ENCODE peak calls at places on chromosomes 7 and 10, in nine cellular contexts. G is H54, L is uterus, U is right lobe of liver, E is sigmoid colon, X is IMR-90, S is endothelial cell of umbilical vein, D is ovary, R is A549. Q is an unnamed sample.

GRCh38 chr10:62528441-62528840 is 154.3 kb downstream of the ZNF365 start:
- DNase-seq in D (no peak), E (no peak), S (no peak), U (no peak), X (no peak), L (no peak), R (no peak), G (no peak), Q (no peak)

GRCh38 chr10:73940634-73941221 is 29.8 kb downstream of the PLAU start:
- DNase-seq in E (peak; percentile 92), G (peak; percentile 89), D (peak; percentile 83), U (peak; percentile 86), X (peak; percentile 49), L (peak; percentile 91), S (peak; percentile 71), R (peak; percentile 73), Q (peak; percentile 89)

GRCh38 chr7:151404216-151405011 is 5.4 kb downstream of the WDR86 start:
- DNase-seq in X (no peak), S (no peak), R (peak; percentile 55), E (peak; percentile 81), L (peak; percentile 56), G (peak; percentile 90), U (peak; percentile 92), D (no peak), Q (peak; percentile 34)

GRCh38 chr7:65976659-65977196 is 5.3 kb downstream of the GUSB start:
- DNase-seq in D (no peak), R (no peak), G (no peak), X (no peak), S (no peak), L (no peak), E (no peak), U (no peak), Q (no peak)

GRCh38 chr7:3549598-3549997 is 248.5 kb downstream of the SDK1 start:
- DNase-seq in G (no peak), D (no peak), S (peak; percentile 5), L (no peak), X (no peak), E (no peak), U (no peak), R (no peak), Q (no peak)

GRCh38 chr7:4108951-4109350 is 573.1 kb upstream of the FOXK1 start:
- DNase-seq in L (no peak), X (no peak), G (no peak), E (no peak), R (no peak), S (no peak), D (no peak), U (no peak), Q (no peak)

GRCh38 chr10:52004342-52004949 is 305.1 kb upstream of the CSTF2T start:
- DNase-seq in E (no peak), S (peak; percentile 62), R (peak; percentile 41), U (no peak), D (no peak), G (peak; percentile 19), X (peak; percentile 67), L (no peak), Q (no peak)

GRCh38 chr10:88755753-88756152 is 4.1 kb upstream of the LIPN start:
- DNase-seq in G (no peak), D (no peak), R (no peak), U (no peak), L (no peak), S (no peak), X (no peak), E (no peak), Q (no peak)

GRCh38 chr10:25501912-25502311 is 327.1 kb downstream of the GPR158 start:
- DNase-seq in X (no peak), E (no peak), R (no peak), S (no peak), G (no peak), D (no peak), U (no peak), L (no peak), Q (no peak)

GRCh38 chr7:82294258-82294855 is 149.2 kb downstream of the CACNA2D1 start:
- DNase-seq in U (no peak), X (peak; percentile 13), D (no peak), E (no peak), G (no peak), R (no peak), S (no peak), L (no peak), Q (no peak)

GRCh38 chr7:136528329-136528728 is 340.1 kb upstream of the CHRM2 start:
- DNase-seq in S (no peak), U (no peak), R (peak; percentile 2), E (no peak), L (no peak), G (peak; percentile 17), D (no peak), X (peak; percentile 88), Q (no peak)

GRCh38 chr7:75054744-75055527 is 18.7 kb downstream of the RCC1L start:
- DNase-seq in X (peak; percentile 95), L (peak; percentile 50), R (no peak), U (no peak), S (peak; percentile 51), E (peak; percentile 76), G (peak; percentile 85), D (peak; percentile 67), Q (no peak)

GRCh38 chr7:96833701-96834453 is 124.2 kb upstream of the SEM1 start:
- DNase-seq in E (no peak), R (no peak), D (no peak), X (no peak), L (no peak), S (peak; percentile 3), G (no peak), U (no peak), Q (no peak)

DNA sequence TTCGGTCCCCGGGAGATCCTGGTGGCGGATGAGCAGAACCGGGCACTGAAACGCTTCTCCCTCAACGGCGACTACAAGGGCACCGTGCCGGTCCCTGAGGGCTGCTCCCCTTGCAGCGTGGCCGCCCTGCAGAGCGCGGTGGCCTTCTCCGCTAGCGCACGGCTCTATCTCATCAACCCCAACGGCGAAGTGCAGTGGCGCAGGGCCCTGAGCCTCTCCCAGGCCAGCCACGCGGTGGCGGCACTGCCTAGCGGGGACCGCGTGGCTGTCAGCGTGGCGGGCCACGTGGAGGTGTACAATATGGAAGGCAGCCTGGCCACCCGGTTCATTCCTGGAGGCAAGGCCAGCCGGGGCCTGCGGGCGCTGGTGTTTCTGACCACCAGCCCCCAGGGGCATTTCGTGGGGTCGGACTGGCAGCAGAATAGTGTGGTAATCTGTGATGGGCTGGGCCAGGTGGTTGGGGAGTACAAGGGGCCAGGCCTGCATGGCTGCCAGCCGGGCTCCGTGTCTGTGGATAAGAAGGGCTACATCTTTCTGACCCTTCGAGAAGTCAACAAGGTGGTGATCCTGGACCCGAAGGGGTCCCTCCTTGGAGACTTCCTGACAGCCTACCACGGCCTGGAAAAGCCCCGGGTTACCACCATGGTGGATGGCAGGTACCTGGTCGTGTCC is 3.7 kb downstream of the TRIM56 start:
- DNase-seq in R (no peak), S (no peak), X (no peak), U (no peak), L (no peak), G (no peak), E (no peak), D (no peak), Q (no peak)
- TF ChIP-seq POLR2A in R (no peak), S (no peak), X (no peak), U (no peak), L (no peak), G (no peak), E (no peak), D (no peak), Q (no peak)

GRCh38 chr7:116499168-116500070 is at the start of gene CAV2:
- DNase-seq in S (peak; percentile 63), E (peak; percentile 81), D (peak; percentile 73), U (peak; percentile 86), G (peak; percentile 61), R (peak; percentile 82), X (peak; percentile 48), L (peak; percentile 71), Q (peak; percentile 64)
- TF ChIP-seq POLR2A in S (peak; percentile 76), E (peak; percentile 39), D (peak; percentile 46), U (peak; percentile 65), G (peak; percentile 78), R (peak; percentile 57), X (no peak), L (peak; percentile 72), Q (peak; percentile 10)

GRCh38 chr10:103849880-103850571 is 5.3 kb downstream of the SH3PXD2A start:
- DNase-seq in U (no peak), X (peak; percentile 93), E (peak; percentile 80), L (no peak), D (no peak), G (peak; percentile 77), R (no peak), S (peak; percentile 75), Q (no peak)
- TF ChIP-seq POLR2A in U (no peak), X (peak; percentile 73), E (no peak), L (no peak), D (no peak), G (peak; percentile 41), R (no peak), S (no peak), Q (no peak)

GRCh38 chr10:102461187-102462054 is 10.1 kb upstream of the C10orf95 start:
- DNase-seq in U (peak; percentile 97), R (peak; percentile 87), S (peak; percentile 78), L (peak; percentile 85), E (peak; percentile 96), G (peak; percentile 97), X (peak; percentile 67), D (peak; percentile 97), Q (peak; percentile 97)
- TF ChIP-seq POLR2A in U (peak; percentile 63), R (peak; percentile 67), S (no peak), L (peak; percentile 42), E (no peak), G (peak; percentile 43), X (no peak), D (no peak), Q (peak; percentile 46)

DNA sequence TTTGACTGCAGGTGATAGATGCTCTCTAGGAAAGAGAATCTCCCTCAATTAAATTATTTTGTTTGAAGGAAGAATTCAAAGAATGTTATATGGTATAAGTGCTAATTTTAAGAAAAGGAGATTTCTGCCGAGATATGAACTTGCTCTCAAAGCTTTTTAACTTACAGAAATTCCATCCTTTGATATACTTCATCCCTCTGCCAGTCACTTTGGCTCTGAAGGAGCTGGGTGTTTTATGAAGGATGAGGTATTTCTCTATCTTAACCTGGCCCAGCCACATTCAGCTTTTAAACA is 183.2 kb downstream of the WNT2 start:
- DNase-seq in S (no peak), X (no peak), G (no peak), U (no peak), E (no peak), R (no peak), D (no peak), L (no peak), Q (no peak)
- TF ChIP-seq POLR2A in S (no peak), X (no peak), G (no peak), U (no peak), E (no peak), R (no peak), D (no peak), L (no peak), Q (no peak)

DNA sequence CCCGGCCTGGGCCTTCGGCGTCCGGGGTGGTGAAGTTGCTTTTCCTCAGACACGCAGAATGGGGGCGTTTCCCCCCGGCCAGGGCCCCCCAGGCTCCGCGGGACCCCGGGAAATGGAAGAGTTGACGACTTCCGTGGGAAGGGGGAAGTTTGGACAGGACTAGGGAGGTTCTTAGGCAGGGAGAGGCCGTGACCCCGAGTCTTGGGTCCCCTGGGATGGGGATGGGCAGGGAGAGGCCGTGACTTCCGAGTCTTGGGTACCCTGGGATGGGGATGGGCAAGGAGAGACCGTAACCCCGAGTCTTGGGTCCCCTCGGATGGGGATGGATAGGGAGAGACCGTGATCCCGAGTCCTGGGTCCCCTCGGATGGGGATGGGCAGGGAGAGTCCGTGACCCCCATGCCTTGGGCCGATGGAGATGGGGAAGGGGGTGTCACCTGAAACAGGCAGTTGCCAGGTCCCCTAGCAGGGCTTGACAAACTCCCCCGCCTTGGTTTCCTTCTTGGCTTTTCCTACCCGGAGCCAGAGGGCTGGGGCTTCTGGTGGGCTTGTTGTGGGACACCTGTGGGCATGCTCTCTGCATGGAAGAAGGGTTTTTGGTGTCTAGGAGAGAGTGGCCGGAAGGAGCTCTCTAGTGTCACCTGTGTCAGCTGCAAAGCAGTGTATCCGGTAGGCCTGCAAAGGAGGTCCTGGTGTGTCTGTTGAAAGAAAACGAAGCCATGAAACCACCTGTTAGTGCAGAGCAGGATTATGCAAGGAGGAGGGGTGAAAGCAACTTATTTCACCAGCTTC is 1.1 kb downstream of the TRRAP start:
- DNase-seq in E (no peak), S (no peak), X (peak; percentile 17), G (no peak), D (no peak), R (peak; percentile 51), U (peak; percentile 36), L (no peak), Q (peak; percentile 60)
- TF ChIP-seq POLR2A in E (no peak), S (no peak), X (no peak), G (no peak), D (no peak), R (no peak), U (peak; percentile 15), L (no peak), Q (peak; percentile 20)